ENCODE peak calls at places on chromosomes 1 and 21, in seven cellular contexts. One of them, this sample, is unnamed.

GRCh38 chr1:185674201-185674600 is 60.0 kb upstream of the HMCN1 start:
- DNase-seq in amygdala: no peak
- DNase-seq in stimulated activated CD4-positive, alpha-beta T cell treated with anti-CD3 and anti-CD28 coated beads, TNF-alpha, amount 100 ng/mL, for 48 hours: no peak
- DNase-seq in astrocyte of the spinal cord: no peak
- DNase-seq in NCI-H2227 treated with DMSO at 0.1 percent for 48 hours: no peak
- DNase-seq in WERI-Rb-1: no peak
- DNase-seq in nucleus accumbens: no peak
- DNase-seq in this sample: no peak

GRCh38 chr1:119318466-119319309 is 49.9 kb upstream of the HAO2 start:
- DNase-seq in nucleus accumbens: no peak
- DNase-seq in astrocyte of the spinal cord: no peak
- DNase-seq in stimulated activated CD4-positive, alpha-beta T cell treated with anti-CD3 and anti-CD28 coated beads, TNF-alpha, amount 100 ng/mL, for 48 hours: no peak
- DNase-seq in WERI-Rb-1: no peak
- DNase-seq in amygdala: no peak
- DNase-seq in NCI-H2227 treated with DMSO at 0.1 percent for 48 hours: no peak
- DNase-seq in this sample: no peak

GRCh38 chr1:65478379-65479026 is 58.0 kb downstream of the LEPR start:
- DNase-seq in amygdala: no peak
- DNase-seq in stimulated activated CD4-positive, alpha-beta T cell treated with anti-CD3 and anti-CD28 coated beads, TNF-alpha, amount 100 ng/mL, for 48 hours: no peak
- DNase-seq in astrocyte of the spinal cord: peak
- DNase-seq in NCI-H2227 treated with DMSO at 0.1 percent for 48 hours: no peak
- DNase-seq in nucleus accumbens: no peak
- DNase-seq in WERI-Rb-1: no peak
- DNase-seq in this sample: no peak

GRCh38 chr1:95699274-95699953 is 465.4 kb downstream of the RWDD3 start:
- DNase-seq in amygdala: no peak
- DNase-seq in stimulated activated CD4-positive, alpha-beta T cell treated with anti-CD3 and anti-CD28 coated beads, TNF-alpha, amount 100 ng/mL, for 48 hours: no peak
- DNase-seq in astrocyte of the spinal cord: no peak
- DNase-seq in WERI-Rb-1: no peak
- DNase-seq in NCI-H2227 treated with DMSO at 0.1 percent for 48 hours: no peak
- DNase-seq in nucleus accumbens: no peak
- DNase-seq in this sample: no peak

GRCh38 chr1:176033879-176034278 is 173.2 kb downstream of the COP1 start:
- DNase-seq in nucleus accumbens: no peak
- DNase-seq in NCI-H2227 treated with DMSO at 0.1 percent for 48 hours: no peak
- DNase-seq in amygdala: no peak
- DNase-seq in stimulated activated CD4-positive, alpha-beta T cell treated with anti-CD3 and anti-CD28 coated beads, TNF-alpha, amount 100 ng/mL, for 48 hours: no peak
- DNase-seq in WERI-Rb-1: no peak
- DNase-seq in astrocyte of the spinal cord: peak
- DNase-seq in this sample: no peak

GRCh38 chr1:32798679-32799416 is 18.3 kb downstream of the YARS1 start:
- DNase-seq in NCI-H2227 treated with DMSO at 0.1 percent for 48 hours: no peak
- DNase-seq in astrocyte of the spinal cord: no peak
- DNase-seq in stimulated activated CD4-positive, alpha-beta T cell treated with anti-CD3 and anti-CD28 coated beads, TNF-alpha, amount 100 ng/mL, for 48 hours: no peak
- DNase-seq in amygdala: no peak
- DNase-seq in nucleus accumbens: no peak
- DNase-seq in WERI-Rb-1: no peak
- DNase-seq in this sample: no peak

GRCh38 chr21:36773111-36773510 is 74.2 kb downstream of the SIM2 start:
- DNase-seq in WERI-Rb-1: no peak
- DNase-seq in NCI-H2227 treated with DMSO at 0.1 percent for 48 hours: no peak
- DNase-seq in stimulated activated CD4-positive, alpha-beta T cell treated with anti-CD3 and anti-CD28 coated beads, TNF-alpha, amount 100 ng/mL, for 48 hours: no peak
- DNase-seq in amygdala: peak
- DNase-seq in nucleus accumbens: no peak
- DNase-seq in astrocyte of the spinal cord: peak
- DNase-seq in this sample: no peak

GRCh38 chr1:40799351-40799867 is 15.8 kb downstream of the KCNQ4 start:
- DNase-seq in stimulated activated CD4-positive, alpha-beta T cell treated with anti-CD3 and anti-CD28 coated beads, TNF-alpha, amount 100 ng/mL, for 48 hours: no peak
- DNase-seq in WERI-Rb-1: no peak
- DNase-seq in amygdala: no peak
- DNase-seq in astrocyte of the spinal cord: peak
- DNase-seq in NCI-H2227 treated with DMSO at 0.1 percent for 48 hours: no peak
- DNase-seq in nucleus accumbens: no peak
- DNase-seq in this sample: no peak

GRCh38 chr1:228833911-228834631 is 98.8 kb downstream of the RHOU start:
- DNase-seq in NCI-H2227 treated with DMSO at 0.1 percent for 48 hours: no peak
- DNase-seq in amygdala: no peak
- DNase-seq in nucleus accumbens: no peak
- DNase-seq in stimulated activated CD4-positive, alpha-beta T cell treated with anti-CD3 and anti-CD28 coated beads, TNF-alpha, amount 100 ng/mL, for 48 hours: no peak
- DNase-seq in astrocyte of the spinal cord: peak
- DNase-seq in WERI-Rb-1: no peak
- DNase-seq in this sample: no peak

GRCh38 chr1:24155011-24155782 is 12.3 kb upstream of the IL22RA1 start:
- DNase-seq in stimulated activated CD4-positive, alpha-beta T cell treated with anti-CD3 and anti-CD28 coated beads, TNF-alpha, amount 100 ng/mL, for 48 hours: no peak
- DNase-seq in nucleus accumbens: no peak
- DNase-seq in amygdala: no peak
- DNase-seq in WERI-Rb-1: peak
- DNase-seq in NCI-H2227 treated with DMSO at 0.1 percent for 48 hours: no peak
- DNase-seq in astrocyte of the spinal cord: no peak
- DNase-seq in this sample: no peak

GRCh38 chr1:117758444-117759316 is 152.8 kb downstream of the TENT5C start:
- DNase-seq in NCI-H2227 treated with DMSO at 0.1 percent for 48 hours: peak
- DNase-seq in astrocyte of the spinal cord: peak
- DNase-seq in amygdala: peak
- DNase-seq in WERI-Rb-1: peak
- DNase-seq in stimulated activated CD4-positive, alpha-beta T cell treated with anti-CD3 and anti-CD28 coated beads, TNF-alpha, amount 100 ng/mL, for 48 hours: peak
- DNase-seq in nucleus accumbens: peak
- DNase-seq in this sample: peak

GRCh38 chr1:244794071-244794470 is 41.4 kb upstream of the COX20 start:
- DNase-seq in nucleus accumbens: no peak
- DNase-seq in NCI-H2227 treated with DMSO at 0.1 percent for 48 hours: no peak
- DNase-seq in amygdala: no peak
- DNase-seq in stimulated activated CD4-positive, alpha-beta T cell treated with anti-CD3 and anti-CD28 coated beads, TNF-alpha, amount 100 ng/mL, for 48 hours: no peak
- DNase-seq in astrocyte of the spinal cord: no peak
- DNase-seq in WERI-Rb-1: no peak
- DNase-seq in this sample: no peak

GRCh38 chr1:85019989-85020388 is 23.1 kb upstream of the MCOLN2 start:
- DNase-seq in NCI-H2227 treated with DMSO at 0.1 percent for 48 hours: no peak
- DNase-seq in stimulated activated CD4-positive, alpha-beta T cell treated with anti-CD3 and anti-CD28 coated beads, TNF-alpha, amount 100 ng/mL, for 48 hours: no peak
- DNase-seq in WERI-Rb-1: no peak
- DNase-seq in nucleus accumbens: no peak
- DNase-seq in astrocyte of the spinal cord: peak
- DNase-seq in amygdala: no peak
- DNase-seq in this sample: no peak

GRCh38 chr1:30756545-30757195 is 904 bp downstream of the LAPTM5 start:
- DNase-seq in stimulated activated CD4-positive, alpha-beta T cell treated with anti-CD3 and anti-CD28 coated beads, TNF-alpha, amount 100 ng/mL, for 48 hours: no peak
- DNase-seq in amygdala: peak
- DNase-seq in NCI-H2227 treated with DMSO at 0.1 percent for 48 hours: no peak
- DNase-seq in astrocyte of the spinal cord: peak
- DNase-seq in WERI-Rb-1: no peak
- DNase-seq in nucleus accumbens: peak
- DNase-seq in this sample: no peak

GRCh38 chr1:228004887-228005462 is 1.8 kb upstream of the WNT3A start:
- DNase-seq in stimulated activated CD4-positive, alpha-beta T cell treated with anti-CD3 and anti-CD28 coated beads, TNF-alpha, amount 100 ng/mL, for 48 hours: no peak
- DNase-seq in WERI-Rb-1: no peak
- DNase-seq in amygdala: no peak
- DNase-seq in astrocyte of the spinal cord: no peak
- DNase-seq in nucleus accumbens: no peak
- DNase-seq in NCI-H2227 treated with DMSO at 0.1 percent for 48 hours: no peak
- DNase-seq in this sample: no peak

GRCh38 chr1:8902765-8903164 is 24.3 kb upstream of the ENO1 start:
- DNase-seq in NCI-H2227 treated with DMSO at 0.1 percent for 48 hours: no peak
- DNase-seq in amygdala: no peak
- DNase-seq in nucleus accumbens: no peak
- DNase-seq in WERI-Rb-1: no peak
- DNase-seq in stimulated activated CD4-positive, alpha-beta T cell treated with anti-CD3 and anti-CD28 coated beads, TNF-alpha, amount 100 ng/mL, for 48 hours: no peak
- DNase-seq in astrocyte of the spinal cord: peak
- DNase-seq in this sample: no peak

GRCh38 chr1:59487335-59488031 is 190.6 kb downstream of the FGGY start:
- DNase-seq in amygdala: no peak
- DNase-seq in astrocyte of the spinal cord: peak
- DNase-seq in NCI-H2227 treated with DMSO at 0.1 percent for 48 hours: no peak
- DNase-seq in stimulated activated CD4-positive, alpha-beta T cell treated with anti-CD3 and anti-CD28 coated beads, TNF-alpha, amount 100 ng/mL, for 48 hours: no peak
- DNase-seq in nucleus accumbens: no peak
- DNase-seq in WERI-Rb-1: no peak
- DNase-seq in this sample: no peak

GRCh38 chr1:225445644-225446297 is 17.9 kb upstream of the LBR start:
- DNase-seq in astrocyte of the spinal cord: no peak
- DNase-seq in NCI-H2227 treated with DMSO at 0.1 percent for 48 hours: no peak
- DNase-seq in WERI-Rb-1: no peak
- DNase-seq in stimulated activated CD4-positive, alpha-beta T cell treated with anti-CD3 and anti-CD28 coated beads, TNF-alpha, amount 100 ng/mL, for 48 hours: no peak
- DNase-seq in amygdala: no peak
- DNase-seq in nucleus accumbens: no peak
- DNase-seq in this sample: no peak

GRCh38 chr1:22637952-22638445 is 1.6 kb downstream of the C1QA start:
- DNase-seq in NCI-H2227 treated with DMSO at 0.1 percent for 48 hours: no peak
- DNase-seq in stimulated activated CD4-positive, alpha-beta T cell treated with anti-CD3 and anti-CD28 coated beads, TNF-alpha, amount 100 ng/mL, for 48 hours: no peak
- DNase-seq in amygdala: no peak
- DNase-seq in astrocyte of the spinal cord: no peak
- DNase-seq in WERI-Rb-1: no peak
- DNase-seq in nucleus accumbens: no peak
- DNase-seq in this sample: no peak

GRCh38 chr1:1246230-1246600 is 307 bp downstream of the C1QTNF12 start:
- DNase-seq in stimulated activated CD4-positive, alpha-beta T cell treated with anti-CD3 and anti-CD28 coated beads, TNF-alpha, amount 100 ng/mL, for 48 hours: no peak
- DNase-seq in WERI-Rb-1: no peak
- DNase-seq in amygdala: no peak
- DNase-seq in astrocyte of the spinal cord: no peak
- DNase-seq in NCI-H2227 treated with DMSO at 0.1 percent for 48 hours: no peak
- DNase-seq in nucleus accumbens: no peak
- DNase-seq in this sample: no peak

GRCh38 chr1:156704166-156704711 is 1.1 kb downstream of the CRABP2 start:
- DNase-seq in NCI-H2227 treated with DMSO at 0.1 percent for 48 hours: no peak
- DNase-seq in stimulated activated CD4-positive, alpha-beta T cell treated with anti-CD3 and anti-CD28 coated beads, TNF-alpha, amount 100 ng/mL, for 48 hours: no peak
- DNase-seq in WERI-Rb-1: no peak
- DNase-seq in amygdala: no peak
- DNase-seq in nucleus accumbens: no peak
- DNase-seq in astrocyte of the spinal cord: no peak
- DNase-seq in this sample: no peak

GRCh38 chr1:44154665-44155064 is 13.2 kb upstream of the KLF18 start:
- DNase-seq in nucleus accumbens: no peak
- DNase-seq in amygdala: no peak
- DNase-seq in NCI-H2227 treated with DMSO at 0.1 percent for 48 hours: no peak
- DNase-seq in stimulated activated CD4-positive, alpha-beta T cell treated with anti-CD3 and anti-CD28 coated beads, TNF-alpha, amount 100 ng/mL, for 48 hours: no peak
- DNase-seq in astrocyte of the spinal cord: no peak
- DNase-seq in WERI-Rb-1: no peak
- DNase-seq in this sample: no peak

GRCh38 chr1:168102482-168102881 is 34.2 kb downstream of the GPR161 start:
- DNase-seq in NCI-H2227 treated with DMSO at 0.1 percent for 48 hours: no peak
- DNase-seq in stimulated activated CD4-positive, alpha-beta T cell treated with anti-CD3 and anti-CD28 coated beads, TNF-alpha, amount 100 ng/mL, for 48 hours: no peak
- DNase-seq in nucleus accumbens: no peak
- DNase-seq in astrocyte of the spinal cord: no peak
- DNase-seq in WERI-Rb-1: no peak
- DNase-seq in amygdala: no peak
- DNase-seq in this sample: no peak

GRCh38 chr1:212040629-212041028 is 5.1 kb downstream of the DTL start:
- DNase-seq in nucleus accumbens: no peak
- DNase-seq in astrocyte of the spinal cord: no peak
- DNase-seq in NCI-H2227 treated with DMSO at 0.1 percent for 48 hours: no peak
- DNase-seq in amygdala: no peak
- DNase-seq in stimulated activated CD4-positive, alpha-beta T cell treated with anti-CD3 and anti-CD28 coated beads, TNF-alpha, amount 100 ng/mL, for 48 hours: no peak
- DNase-seq in WERI-Rb-1: no peak
- DNase-seq in this sample: no peak

GRCh38 chr1:247357781-247358211 is 26.1 kb upstream of the ZNF496 start:
- DNase-seq in nucleus accumbens: no peak
- DNase-seq in stimulated activated CD4-positive, alpha-beta T cell treated with anti-CD3 and anti-CD28 coated beads, TNF-alpha, amount 100 ng/mL, for 48 hours: no peak
- DNase-seq in WERI-Rb-1: no peak
- DNase-seq in NCI-H2227 treated with DMSO at 0.1 percent for 48 hours: no peak
- DNase-seq in astrocyte of the spinal cord: no peak
- DNase-seq in amygdala: no peak
- DNase-seq in this sample: no peak

GRCh38 chr1:199736646-199737045 is 290.9 kb upstream of the NR5A2 start:
- DNase-seq in stimulated activated CD4-positive, alpha-beta T cell treated with anti-CD3 and anti-CD28 coated beads, TNF-alpha, amount 100 ng/mL, for 48 hours: no peak
- DNase-seq in NCI-H2227 treated with DMSO at 0.1 percent for 48 hours: no peak
- DNase-seq in amygdala: no peak
- DNase-seq in nucleus accumbens: no peak
- DNase-seq in astrocyte of the spinal cord: no peak
- DNase-seq in WERI-Rb-1: no peak
- DNase-seq in this sample: no peak

GRCh38 chr1:169679692-169680091 is 31.7 kb downstream of the SELL start:
- DNase-seq in nucleus accumbens: no peak
- DNase-seq in WERI-Rb-1: no peak
- DNase-seq in NCI-H2227 treated with DMSO at 0.1 percent for 48 hours: no peak
- DNase-seq in stimulated activated CD4-positive, alpha-beta T cell treated with anti-CD3 and anti-CD28 coated beads, TNF-alpha, amount 100 ng/mL, for 48 hours: no peak
- DNase-seq in amygdala: no peak
- DNase-seq in astrocyte of the spinal cord: no peak
- DNase-seq in this sample: no peak

GRCh38 chr1:219293440-219293839 is 119.8 kb downstream of the LYPLAL1 start:
- DNase-seq in nucleus accumbens: no peak
- DNase-seq in amygdala: no peak
- DNase-seq in WERI-Rb-1: no peak
- DNase-seq in NCI-H2227 treated with DMSO at 0.1 percent for 48 hours: no peak
- DNase-seq in astrocyte of the spinal cord: no peak
- DNase-seq in stimulated activated CD4-positive, alpha-beta T cell treated with anti-CD3 and anti-CD28 coated beads, TNF-alpha, amount 100 ng/mL, for 48 hours: no peak
- DNase-seq in this sample: no peak

GRCh38 chr1:62364726-62365125 is 45.5 kb upstream of the KANK4 start:
- DNase-seq in WERI-Rb-1: no peak
- DNase-seq in amygdala: no peak
- DNase-seq in stimulated activated CD4-positive, alpha-beta T cell treated with anti-CD3 and anti-CD28 coated beads, TNF-alpha, amount 100 ng/mL, for 48 hours: no peak
- DNase-seq in NCI-H2227 treated with DMSO at 0.1 percent for 48 hours: no peak
- DNase-seq in astrocyte of the spinal cord: peak
- DNase-seq in nucleus accumbens: no peak
- DNase-seq in this sample: no peak

GRCh38 chr1:226654046-226654445 is 85.0 kb downstream of the ITPKB start:
- DNase-seq in amygdala: no peak
- DNase-seq in stimulated activated CD4-positive, alpha-beta T cell treated with anti-CD3 and anti-CD28 coated beads, TNF-alpha, amount 100 ng/mL, for 48 hours: no peak
- DNase-seq in nucleus accumbens: no peak
- DNase-seq in astrocyte of the spinal cord: peak
- DNase-seq in WERI-Rb-1: no peak
- DNase-seq in NCI-H2227 treated with DMSO at 0.1 percent for 48 hours: no peak
- DNase-seq in this sample: no peak

GRCh38 chr21:43268086-43268803 is 99.4 kb downstream of the CRYAA start:
- DNase-seq in astrocyte of the spinal cord: no peak
- DNase-seq in nucleus accumbens: no peak
- DNase-seq in amygdala: no peak
- DNase-seq in NCI-H2227 treated with DMSO at 0.1 percent for 48 hours: no peak
- DNase-seq in stimulated activated CD4-positive, alpha-beta T cell treated with anti-CD3 and anti-CD28 coated beads, TNF-alpha, amount 100 ng/mL, for 48 hours: no peak
- DNase-seq in WERI-Rb-1: no peak
- DNase-seq in this sample: no peak

This sample was measured in frontal cortex.